ENCODE peak calls at places on chromosomes 11 and 22, in seven cellular contexts. One of them, this sample, is unnamed.

GRCh38 chr11:129458756-129459535 is 83.3 kb downstream of the BARX2 start:
- DNase-seq in H1: no peak
- DNase-seq in spleen: no peak
- DNase-seq in HCT116: no peak
- DNase-seq in suprapubic skin: no peak
- DNase-seq in transverse colon: no peak
- DNase-seq in GM12891: no peak
- DNase-seq in this sample: no peak

GRCh38 chr11:6968816-6969215 is 42.6 kb downstream of the ZNF215 start:
- DNase-seq in H1: no peak
- DNase-seq in GM12891: no peak
- DNase-seq in transverse colon: no peak
- DNase-seq in HCT116: no peak
- DNase-seq in spleen: no peak
- DNase-seq in suprapubic skin: no peak
- DNase-seq in this sample: no peak

GRCh38 chr22:24503137-24503850 is 8.2 kb downstream of the UPB1 start:
- DNase-seq in GM12891: peak; percentile 60
- DNase-seq in transverse colon: peak; percentile 61
- DNase-seq in HCT116: peak; percentile 34
- DNase-seq in spleen: peak; percentile 81
- DNase-seq in H1: no peak
- DNase-seq in suprapubic skin: peak; percentile 60
- DNase-seq in this sample: peak; percentile 61

GRCh38 chr11:44823006-44823405 is 96.2 kb downstream of the TSPAN18 start:
- DNase-seq in transverse colon: no peak
- DNase-seq in H1: no peak
- DNase-seq in GM12891: no peak
- DNase-seq in spleen: peak; percentile 36
- DNase-seq in suprapubic skin: no peak
- DNase-seq in HCT116: no peak
- DNase-seq in this sample: no peak

GRCh38 chr11:11555228-11555627 is 66.6 kb downstream of the GALNT18 start:
- DNase-seq in GM12891: no peak
- DNase-seq in H1: no peak
- DNase-seq in spleen: no peak
- DNase-seq in HCT116: no peak
- DNase-seq in suprapubic skin: no peak
- DNase-seq in transverse colon: no peak
- DNase-seq in this sample: no peak

GRCh38 chr11:59195596-59195995 is 17.1 kb downstream of the MPEG1 start:
- DNase-seq in HCT116: no peak
- DNase-seq in transverse colon: no peak
- DNase-seq in H1: no peak
- DNase-seq in GM12891: no peak
- DNase-seq in suprapubic skin: no peak
- DNase-seq in spleen: no peak
- DNase-seq in this sample: no peak

GRCh38 chr11:6523253-6523652 is 26.2 kb downstream of the DNHD1 start:
- DNase-seq in suprapubic skin: no peak
- DNase-seq in GM12891: no peak
- DNase-seq in HCT116: peak; percentile 24
- DNase-seq in spleen: no peak
- DNase-seq in H1: no peak
- DNase-seq in transverse colon: no peak
- DNase-seq in this sample: no peak

GRCh38 chr11:16610213-16610737 is 128.2 kb upstream of the C11orf58 start:
- DNase-seq in HCT116: no peak
- DNase-seq in transverse colon: no peak
- DNase-seq in H1: no peak
- DNase-seq in suprapubic skin: no peak
- DNase-seq in GM12891: no peak
- DNase-seq in spleen: no peak
- DNase-seq in this sample: no peak

GRCh38 chr11:12170984-12171383 is 60.6 kb downstream of the MICAL2 start:
- DNase-seq in HCT116: no peak
- DNase-seq in transverse colon: no peak
- DNase-seq in suprapubic skin: no peak
- DNase-seq in GM12891: no peak
- DNase-seq in spleen: no peak
- DNase-seq in H1: no peak
- DNase-seq in this sample: no peak

GRCh38 chr11:9765320-9766101 is 101.6 kb downstream of the SWAP70 start:
- DNase-seq in suprapubic skin: no peak
- DNase-seq in H1: no peak
- DNase-seq in GM12891: no peak
- DNase-seq in transverse colon: no peak
- DNase-seq in HCT116: no peak
- DNase-seq in spleen: no peak
- DNase-seq in this sample: no peak

GRCh38 chr11:16938061-16938460 is 76.2 kb downstream of the PLEKHA7 start:
- DNase-seq in transverse colon: no peak
- DNase-seq in suprapubic skin: no peak
- DNase-seq in spleen: no peak
- DNase-seq in H1: no peak
- DNase-seq in GM12891: no peak
- DNase-seq in HCT116: no peak
- DNase-seq in this sample: no peak

DNA sequence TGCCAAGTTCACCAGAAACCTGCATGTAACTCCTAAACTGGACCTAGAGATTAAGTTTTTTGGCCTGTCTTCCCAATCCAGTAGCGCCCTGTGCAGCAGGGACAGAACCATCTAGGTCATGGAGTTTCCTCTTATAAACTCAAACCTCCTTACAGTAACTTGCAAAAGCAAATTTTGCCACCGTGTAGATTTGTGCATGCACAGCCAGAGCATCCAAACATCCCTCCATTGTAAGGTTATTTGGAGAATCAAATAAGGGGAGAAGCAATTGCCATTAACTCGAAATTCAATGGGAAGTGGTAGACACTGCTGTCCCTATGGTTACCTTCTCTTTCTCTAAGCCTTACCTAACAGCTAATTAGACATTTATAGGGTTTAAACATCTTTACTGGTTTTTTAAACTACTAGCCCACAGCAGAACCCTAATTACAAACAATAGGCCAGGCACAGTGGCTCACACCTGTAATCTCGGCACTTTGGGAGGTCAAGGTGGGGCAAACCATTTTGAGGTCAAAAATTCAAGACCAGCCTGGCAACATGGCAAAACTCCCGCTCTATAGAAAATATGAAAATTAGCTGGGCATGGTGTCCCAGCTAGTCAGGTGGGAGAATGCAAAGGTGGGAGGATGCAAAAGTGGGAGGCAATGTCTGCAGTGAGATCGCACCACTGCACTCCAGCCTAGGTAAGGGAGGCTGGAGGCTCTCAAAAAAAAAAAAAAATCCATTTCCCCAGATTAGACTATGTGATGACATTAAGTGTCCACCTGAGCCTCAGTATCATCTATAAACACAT is 6.6 kb downstream of the HSPA8 start:
- DNase-seq in GM12891: no peak
- DNase-seq in HCT116: no peak
- DNase-seq in suprapubic skin: peak; percentile 20
- DNase-seq in H1: no peak
- DNase-seq in spleen: no peak
- DNase-seq in transverse colon: no peak
- DNase-seq in this sample: no peak
- TF ChIP-seq POLR2AphosphoS5 in GM12891: peak; percentile 41
- TF ChIP-seq POLR2AphosphoS5 in HCT116: peak; percentile 17
- TF ChIP-seq POLR2AphosphoS5 in suprapubic skin: no peak
- TF ChIP-seq POLR2AphosphoS5 in H1: peak; percentile 40
- TF ChIP-seq POLR2AphosphoS5 in spleen: no peak
- TF ChIP-seq POLR2AphosphoS5 in transverse colon: no peak
- TF ChIP-seq POLR2AphosphoS5 in this sample: peak; percentile 52

DNA sequence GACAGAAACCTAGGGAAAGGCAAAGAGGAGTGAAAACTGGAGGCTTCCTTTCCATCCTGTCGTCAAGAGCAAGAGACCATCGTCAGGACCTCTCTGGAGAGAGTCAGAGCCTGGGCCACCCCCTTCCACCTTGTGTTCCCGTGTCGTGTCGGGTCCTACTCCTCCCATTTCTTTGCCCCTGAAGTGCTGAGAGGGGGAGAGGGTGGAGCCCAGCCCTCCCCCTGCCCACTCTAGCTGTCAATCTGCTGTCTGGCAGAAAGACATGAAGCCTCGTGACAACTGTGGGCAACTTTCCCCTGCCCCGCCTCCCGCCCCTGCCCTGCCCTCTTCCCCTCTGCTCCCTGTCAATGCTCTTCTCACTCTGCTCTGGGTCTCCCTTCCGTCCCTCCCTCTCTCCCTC is 20.6 kb downstream of the ANKK1 start:
- DNase-seq in spleen: no peak
- DNase-seq in transverse colon: no peak
- DNase-seq in GM12891: no peak
- DNase-seq in H1: no peak
- DNase-seq in suprapubic skin: no peak
- DNase-seq in HCT116: no peak
- DNase-seq in this sample: no peak
- TF ChIP-seq POLR2A in spleen: no peak
- TF ChIP-seq POLR2A in transverse colon: no peak
- TF ChIP-seq POLR2A in GM12891: no peak
- TF ChIP-seq POLR2A in H1: no peak
- TF ChIP-seq POLR2A in suprapubic skin: no peak
- TF ChIP-seq POLR2A in HCT116: no peak
- TF ChIP-seq POLR2A in this sample: no peak

DNA sequence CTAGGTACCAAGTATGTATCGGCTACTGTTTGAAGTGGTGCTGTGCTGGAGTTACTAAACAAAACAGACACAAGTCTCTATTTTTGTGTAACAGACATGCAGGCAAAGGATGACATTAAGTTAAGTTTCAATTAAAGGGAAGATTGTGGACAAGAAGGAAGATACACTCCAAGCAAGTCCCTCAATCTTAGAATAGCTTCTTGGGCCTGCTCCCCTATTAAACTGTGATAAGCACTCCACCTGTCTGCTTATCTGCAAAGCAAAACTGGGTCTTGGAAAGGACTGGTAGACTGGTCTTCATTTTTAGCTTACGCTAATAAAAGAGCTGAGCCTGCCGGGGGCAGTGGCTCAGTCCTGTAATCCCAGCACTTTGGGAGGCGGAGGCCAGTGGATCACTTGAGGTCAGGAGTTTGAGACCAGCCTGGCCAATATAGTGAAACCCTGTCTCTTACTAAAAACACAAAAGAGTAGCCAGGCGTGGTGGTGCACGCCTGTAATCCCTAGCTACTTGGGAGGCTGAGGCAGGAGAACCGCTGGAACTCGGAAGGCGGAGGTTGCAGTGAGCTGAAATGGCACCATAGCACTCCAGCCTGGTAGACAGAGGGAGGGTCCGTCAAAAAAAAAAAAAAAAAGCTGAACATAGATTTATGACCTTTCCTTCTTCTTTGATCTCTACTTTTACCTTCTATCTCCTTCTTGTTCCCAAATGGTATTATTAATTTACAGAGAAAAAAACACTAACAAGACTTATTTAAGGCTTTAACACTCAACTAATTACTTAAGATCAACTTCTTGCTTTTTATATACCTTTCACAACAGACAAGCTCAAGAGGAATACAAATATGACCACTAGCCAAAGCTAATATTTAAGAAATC is 4.1 kb downstream of the DDX17 start:
- DNase-seq in spleen: no peak
- DNase-seq in transverse colon: no peak
- DNase-seq in suprapubic skin: no peak
- DNase-seq in GM12891: no peak
- DNase-seq in HCT116: no peak
- DNase-seq in H1: no peak
- DNase-seq in this sample: no peak
- TF ChIP-seq POLR2AphosphoS5 in spleen: no peak
- TF ChIP-seq POLR2AphosphoS5 in transverse colon: no peak
- TF ChIP-seq POLR2AphosphoS5 in suprapubic skin: no peak
- TF ChIP-seq POLR2AphosphoS5 in GM12891: peak; percentile 40
- TF ChIP-seq POLR2AphosphoS5 in HCT116: no peak
- TF ChIP-seq POLR2AphosphoS5 in H1: peak; percentile 43
- TF ChIP-seq POLR2AphosphoS5 in this sample: peak; percentile 61

DNA sequence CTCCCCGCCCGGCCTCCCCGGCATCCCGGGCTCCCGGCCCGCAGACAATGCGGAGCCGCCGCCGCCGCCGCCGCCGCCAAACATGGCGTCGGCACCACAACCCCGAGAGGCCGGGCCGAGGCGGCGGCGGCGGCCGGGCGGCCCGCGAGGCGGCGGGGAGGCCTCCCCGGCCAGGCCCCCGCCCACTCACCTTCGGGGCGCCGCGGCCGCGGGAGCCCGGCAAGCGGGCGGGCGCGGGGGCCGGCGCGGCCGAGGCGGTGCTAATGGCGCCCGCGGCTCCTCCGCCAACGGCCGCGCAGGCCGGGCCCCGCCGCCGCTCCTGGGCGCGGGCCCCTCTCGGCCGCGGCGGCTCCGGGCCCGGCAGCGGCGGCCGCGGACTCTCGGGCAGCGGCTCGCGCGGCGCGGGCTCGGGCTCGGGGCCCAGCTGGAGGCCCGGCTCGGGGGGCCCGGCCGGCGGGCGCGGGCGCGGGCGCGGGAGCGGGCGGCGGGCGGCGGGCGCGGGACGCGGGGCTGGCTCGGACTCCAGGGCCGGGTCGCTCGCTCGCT is 293 bp downstream of the BRD1 start:
- DNase-seq in GM12891: no peak
- DNase-seq in suprapubic skin: no peak
- DNase-seq in H1: no peak
- DNase-seq in transverse colon: no peak
- DNase-seq in HCT116: no peak
- DNase-seq in spleen: no peak
- DNase-seq in this sample: no peak
- TF ChIP-seq POLR2A in GM12891: no peak
- TF ChIP-seq POLR2A in suprapubic skin: no peak
- TF ChIP-seq POLR2A in H1: no peak
- TF ChIP-seq POLR2A in transverse colon: no peak
- TF ChIP-seq POLR2A in HCT116: no peak
- TF ChIP-seq POLR2A in spleen: no peak
- TF ChIP-seq POLR2A in this sample: no peak

DNA sequence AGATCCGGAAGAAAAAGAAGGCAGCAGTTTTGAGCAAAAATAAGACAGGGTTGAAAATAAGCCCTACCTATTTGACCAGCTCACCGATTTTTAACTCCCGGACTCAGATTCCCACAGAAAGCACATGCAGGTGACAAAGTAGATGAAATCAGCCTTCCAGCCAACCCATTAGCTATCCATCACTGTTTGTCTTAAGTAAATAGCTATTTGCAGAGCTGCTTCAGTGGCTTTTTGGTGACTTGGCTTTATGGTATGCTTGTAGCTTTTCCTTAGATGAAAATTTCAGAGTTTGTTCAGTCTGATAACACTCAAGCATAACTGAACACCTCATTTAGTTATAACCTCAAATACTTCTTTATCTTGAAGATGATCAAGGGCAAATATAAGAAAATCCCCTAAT is 192.6 kb downstream of the HIPK3 start:
- DNase-seq in H1: no peak
- DNase-seq in transverse colon: no peak
- DNase-seq in suprapubic skin: no peak
- DNase-seq in HCT116: no peak
- DNase-seq in GM12891: no peak
- DNase-seq in spleen: no peak
- DNase-seq in this sample: no peak
- TF ChIP-seq POLR2AphosphoS5 in H1: no peak
- TF ChIP-seq POLR2AphosphoS5 in transverse colon: no peak
- TF ChIP-seq POLR2AphosphoS5 in suprapubic skin: no peak
- TF ChIP-seq POLR2AphosphoS5 in HCT116: no peak
- TF ChIP-seq POLR2AphosphoS5 in GM12891: no peak
- TF ChIP-seq POLR2AphosphoS5 in spleen: no peak
- TF ChIP-seq POLR2AphosphoS5 in this sample: no peak

This sample was measured in GM12892.